ENCODE peak calls at places on chromosome 19, in seven cellular contexts. Q is amniotic stem cell; F is heart left ventricle; Z is stimulated activated CD8-positive, alpha-beta memory T cell treated with anti-CD3 and anti-CD28 coated beads, Interleukin-4, amount 100 ng/mL, for 48 hours; M is stimulated activated CD4-positive, alpha-beta T cell treated with anti-CD3 and anti-CD28 coated beads, Interleukin-1b, Interleukin-23, amount 100 ng/mL, for 1 hour; B is PC-9; R is left ventricle myocardium superior. U is an unnamed sample.

GRCh38 chr19:4597975-4598671 is 38.6 kb upstream of the SEMA6B start:
- DNase-seq in M (peak; percentile 6), Q (no peak), Z (peak; percentile 74), R (peak; percentile 37), F (no peak), B (peak; percentile 54), U (peak; percentile 61)

GRCh38 chr19:38319421-38320258 is at the start of gene KCNK6:
- DNase-seq in B (peak; percentile 46), Z (peak; percentile 74), F (peak; percentile 61), R (peak; percentile 73), M (no peak), Q (no peak), U (peak; percentile 34)

GRCh38 chr19:5800361-5801270 is 4.3 kb upstream of the NRTN start:
- DNase-seq in M (no peak), Q (no peak), R (no peak), F (no peak), B (no peak), Z (no peak), U (no peak)

GRCh38 chr19:11766597-11767591 is at the start of gene ZNF441:
- DNase-seq in M (peak; percentile 76), Z (peak; percentile 99), R (peak; percentile 99), F (peak; percentile 97), B (peak; percentile 96), Q (peak; percentile 95), U (peak; percentile 95)

GRCh38 chr19:50221087-50221486 is 17.7 kb downstream of the MYH14 start:
- DNase-seq in Q (no peak), F (no peak), R (no peak), B (no peak), Z (no peak), M (no peak), U (no peak)

GRCh38 chr19:35710784-35711723 is 6.7 kb downstream of the ZBTB32 start:
- DNase-seq in R (no peak), F (no peak), M (no peak), Q (no peak), Z (peak; percentile 84), B (no peak), U (no peak)

GRCh38 chr19:34772697-34773554 is at the start of gene ZNF599:
- DNase-seq in M (peak; percentile 74), Z (peak; percentile 94), F (peak; percentile 92), R (peak; percentile 95), B (peak; percentile 84), Q (peak; percentile 87), U (peak; percentile 94)

GRCh38 chr19:1468274-1469199 is 10.5 kb downstream of the C19orf25 start:
- DNase-seq in F (no peak), Z (peak; percentile 69), M (no peak), B (no peak), Q (no peak), R (peak; percentile 56), U (peak; percentile 60)

GRCh38 chr19:40872209-40872608 is 9.8 kb downstream of the CYP2A7 start:
- DNase-seq in M (no peak), F (no peak), B (no peak), Z (no peak), R (no peak), Q (no peak), U (no peak)

GRCh38 chr19:12194827-12195500 is 32.1 kb downstream of the ZNF136 start:
- DNase-seq in Z (peak; percentile 82), B (peak; percentile 57), Q (peak; percentile 11), F (peak; percentile 88), M (peak; percentile 25), R (peak; percentile 91), U (no peak)

GRCh38 chr19:1181606-1182005 is 7.5 kb upstream of the SBNO2 start:
- DNase-seq in R (no peak), F (no peak), Z (no peak), B (peak; percentile 84), M (no peak), Q (no peak), U (peak; percentile 78)

GRCh38 chr19:19103167-19103566 is 35.1 kb downstream of the TMEM161A start:
- DNase-seq in B (no peak), F (no peak), R (no peak), Z (no peak), Q (no peak), M (no peak), U (no peak)

GRCh38 chr19:4916292-4917082 is 7.2 kb downstream of the UHRF1 start:
- DNase-seq in Z (peak; percentile 57), M (no peak), B (no peak), Q (no peak), R (no peak), F (no peak), U (no peak)

GRCh38 chr19:41023193-41023592 is 32.1 kb downstream of the CYP2B6 start:
- DNase-seq in Z (no peak), B (no peak), R (no peak), F (no peak), M (no peak), Q (no peak), U (peak; percentile 35)

GRCh38 chr19:34171539-34171876 is 796 bp upstream of the LSM14A start:
- DNase-seq in R (no peak), M (no peak), Z (peak; percentile 71), B (no peak), F (no peak), Q (peak; percentile 62), U (no peak)

GRCh38 chr19:23991170-23991569 is 76.5 kb downstream of the ZNF726 start:
- DNase-seq in B (peak; percentile 72), F (no peak), M (no peak), Q (no peak), Z (no peak), R (no peak), U (peak; percentile 27)

GRCh38 chr19:41409288-41409687 is 11.7 kb downstream of the BCKDHA start:
- DNase-seq in Z (no peak), M (no peak), Q (no peak), R (no peak), B (peak; percentile 72), F (peak; percentile 56), U (peak; percentile 71)

GRCh38 chr19:55694656-55695491 is 19.8 kb downstream of the EPN1 start:
- DNase-seq in M (no peak), Q (no peak), B (no peak), F (no peak), Z (no peak), R (no peak), U (no peak)

GRCh38 chr19:2702170-2703076 is at the start of gene GNG7:
- DNase-seq in R (peak; percentile 97), B (peak; percentile 90), Z (peak; percentile 95), F (peak; percentile 92), M (peak; percentile 91), Q (peak; percentile 29), U (peak; percentile 95)

GRCh38 chr19:18346091-18346490 is 5.7 kb downstream of the PGPEP1 start:
- DNase-seq in B (no peak), R (no peak), F (no peak), Q (no peak), M (no peak), Z (no peak), U (no peak)

GRCh38 chr19:555474-555808 is 11.6 kb downstream of the GZMM start:
- DNase-seq in Z (no peak), M (no peak), F (no peak), B (no peak), R (no peak), Q (no peak), U (no peak)

GRCh38 chr19:40217027-40217810 is 965 bp downstream of the TTC9B start:
- DNase-seq in Q (no peak), F (no peak), B (peak; percentile 92), M (no peak), Z (peak; percentile 48), R (no peak), U (peak; percentile 89)

GRCh38 chr19:15532779-15533521 is 24.6 kb downstream of the CYP4F22 start:
- DNase-seq in Z (no peak), B (peak; percentile 21), M (no peak), F (no peak), R (no peak), Q (no peak), U (no peak)

GRCh38 chr19:46373573-46374359 is 26.9 kb downstream of the PPP5C start:
- DNase-seq in Z (no peak), B (peak; percentile 99), Q (peak; percentile 23), M (no peak), F (peak; percentile 87), R (peak; percentile 94), U (peak; percentile 99)

GRCh38 chr19:14407889-14408640 is 11.1 kb downstream of the DDX39A start:
- DNase-seq in Q (no peak), Z (no peak), B (no peak), M (no peak), F (no peak), R (peak; percentile 36), U (no peak)

GRCh38 chr19:38336638-38337359 is 1.2 kb downstream of the CATSPERG start:
- DNase-seq in R (peak; percentile 96), Q (peak; percentile 78), B (peak; percentile 98), F (peak; percentile 93), Z (peak; percentile 98), M (peak; percentile 91), U (peak; percentile 99)

GRCh38 chr19:19618384-19619051 is at the start of gene PBX4:
- DNase-seq in R (peak; percentile 93), Z (peak; percentile 99), F (peak; percentile 87), M (peak; percentile 98), B (peak; percentile 95), Q (peak; percentile 32), U (peak; percentile 94)

GRCh38 chr19:43784981-43785808 is 4.4 kb upstream of the KCNN4 start:
- DNase-seq in R (peak; percentile 53), F (peak; percentile 52), B (peak; percentile 86), Q (peak; percentile 32), M (no peak), Z (peak; percentile 65), U (peak; percentile 81)

GRCh38 chr19:34366670-34367423 is 1.9 kb downstream of the GPI start:
- DNase-seq in Z (no peak), Q (peak; percentile 4), F (no peak), M (no peak), R (no peak), B (no peak), U (no peak)

GRCh38 chr19:8468761-8469458 is 24.1 kb downstream of the HNRNPM start:
- DNase-seq in B (no peak), Q (no peak), Z (no peak), R (no peak), M (no peak), F (no peak), U (no peak)

GRCh38 chr19:11137542-11138384 is 17.8 kb downstream of the SPC24 start:
- DNase-seq in F (peak; percentile 88), M (peak; percentile 16), Z (peak; percentile 67), R (peak; percentile 85), Q (peak; percentile 76), B (peak; percentile 76), U (peak; percentile 78)

GRCh38 chr19:11736696-11737095 is 2.0 kb downstream of the ZNF823 start:
- DNase-seq in R (peak; percentile 33), M (no peak), F (peak; percentile 48), Z (peak; percentile 27), B (peak; percentile 59), Q (no peak), U (no peak)

GRCh38 chr19:17424743-17425365 is 5.0 kb downstream of the MVB12A start:
- DNase-seq in M (no peak), R (peak; percentile 50), Z (peak; percentile 61), Q (no peak), B (no peak), F (peak; percentile 24), U (no peak)

GRCh38 chr19:43552198-43552450 is 19.1 kb downstream of the ZNF575 start:
- DNase-seq in Z (no peak), F (no peak), M (no peak), B (no peak), R (no peak), Q (no peak), U (no peak)

GRCh38 chr19:8238251-8238650 is 29.1 kb downstream of the CERS4 start:
- DNase-seq in B (no peak), Z (no peak), R (no peak), M (no peak), F (no peak), Q (no peak), U (no peak)

GRCh38 chr19:49058592-49058991 is 1.0 kb upstream of the CGB7 start:
- DNase-seq in R (no peak), M (no peak), F (no peak), Z (peak; percentile 54), B (no peak), Q (no peak), U (peak; percentile 44)

GRCh38 chr19:10543420-10544241 is at the start of gene ATG4D:
- DNase-seq in M (no peak), F (peak; percentile 84), R (peak; percentile 88), B (peak; percentile 95), Z (peak; percentile 84), Q (peak; percentile 55), U (peak; percentile 88)

GRCh38 chr19:56217039-56217949 is 15.2 kb downstream of the ZSCAN5C start:
- DNase-seq in M (no peak), R (peak; percentile 45), F (no peak), Z (no peak), Q (no peak), B (no peak), U (peak; percentile 16)

U was measured in Calu3.